ENCODE peak calls at places on chromosomes 5 and 9, in four cellular contexts. E is DND-41, R is neuronal stem cell, I is HepG2. B is an unnamed sample. For H3K4me1, the result is how much of the 10 kb centered on the place peaks cover.

GRCh38 chr9:100277166-100277979 is 75.4 kb downstream of the TEX10 start:
- DNase-seq in E (no peak), R (no peak), I (no peak), B (no peak)

GRCh38 chr5:157351386-157352089 is 85.6 kb downstream of the CYFIP2 start:
- DNase-seq in E (no peak), R (no peak), I (no peak), B (no peak)

GRCh38 chr5:81046041-81046440 is 85.9 kb downstream of the RASGRF2 start:
- DNase-seq in E (no peak), R (no peak), I (no peak), B (no peak)

GRCh38 chr5:152838241-152838786 is 433.2 kb upstream of the NMUR2 start:
- DNase-seq in E (no peak), R (no peak), I (no peak), B (no peak)

GRCh38 chr5:110951373-110951791 is 120.1 kb upstream of the TSLP start:
- DNase-seq in E (no peak), R (no peak), I (no peak), B (no peak)

GRCh38 chr5:40914835-40915234 is 5.5 kb downstream of the C7 start:
- DNase-seq in E (no peak), R (no peak), I (no peak), B (no peak)

GRCh38 chr9:127537792-127538191 is 74.3 kb upstream of the STXBP1 start:
- DNase-seq in E (no peak), R (no peak), I (no peak), B (no peak)

GRCh38 chr9:71897573-71897972 is 13.4 kb downstream of the ABHD17B start:
- DNase-seq in E (peak), R (no peak), I (no peak), B (no peak)

GRCh38 chr5:172223901-172224873 is 30.2 kb downstream of the EFCAB9 start:
- DNase-seq in E (no peak), R (no peak), I (no peak), B (no peak)

GRCh38 chr5:33148076-33148501 is 292.7 kb upstream of the TARS1 start:
- DNase-seq in E (no peak), R (no peak), I (peak), B (no peak)

GRCh38 chr5:68680376-68680775 is 413.4 kb upstream of the SLC30A5 start:
- DNase-seq in E (no peak), R (no peak), I (no peak), B (no peak)

GRCh38 chr5:153158608-153159007 is 331.9 kb upstream of the GRIA1 start:
- DNase-seq in E (no peak), R (no peak), I (no peak), B (no peak)

GRCh38 chr5:113371788-113372196 is 63.0 kb downstream of the TSSK1B start:
- DNase-seq in E (no peak), R (no peak), I (no peak), B (no peak)

GRCh38 chr5:143261748-143262392 is 141.6 kb downstream of the NR3C1 start:
- DNase-seq in E (no peak), R (no peak), I (no peak), B (no peak)

GRCh38 chr5:88834499-88834898 is 48.5 kb downstream of the MEF2C start:
- DNase-seq in E (no peak), R (no peak), I (no peak), B (no peak)
- H3K4me1 ChIP-seq in E (under half), R (under half), I (under half), B (under half)

GRCh38 chr9:131485728-131486381 is 16.9 kb upstream of the POMT1 start:
- DNase-seq in E (no peak), R (no peak), I (no peak), B (no peak)
- H3K9ac ChIP-seq in E (no peak), R (peak), I (no peak), B (no peak)

GRCh38 chr9:137297966-137298365 is 4.1 kb downstream of the NRARP start:
- DNase-seq in E (no peak), R (no peak), I (no peak), B (no peak)

GRCh38 chr9:137295313-137296213 is 6.5 kb downstream of the NRARP start:
- DNase-seq in E (no peak), R (peak), I (no peak), B (peak)

GRCh38 chr9:137294684-137295312 is 7.3 kb downstream of the NRARP start:
- DNase-seq in E (no peak), R (no peak), I (no peak), B (peak)

GRCh38 chr9:137297060-137297664 is 4.9 kb downstream of the NRARP start:
- DNase-seq in E (no peak), R (no peak), I (no peak), B (no peak)

GRCh38 chr9:137296214-137297059 is 5.6 kb downstream of the NRARP start:
- DNase-seq in E (no peak), R (no peak), I (no peak), B (no peak)
- H3K4me3 ChIP-seq in E (no peak), R (peak), I (no peak), B (peak)

GRCh38 chr5:6626494-6626893 is 6.3 kb downstream of the NSUN2 start:
- DNase-seq in E (no peak), R (no peak), I (no peak), B (no peak)

GRCh38 chr5:6623228-6623627 is 9.6 kb downstream of the NSUN2 start:
- DNase-seq in E (no peak), R (no peak), I (no peak), B (no peak)

GRCh38 chr5:6623941-6624340 is 8.9 kb downstream of the NSUN2 start:
- DNase-seq in E (no peak), R (no peak), I (no peak), B (no peak)
- H3K4me1 ChIP-seq in E (under half), R (under half), I (under half), B (under half)

DNA sequence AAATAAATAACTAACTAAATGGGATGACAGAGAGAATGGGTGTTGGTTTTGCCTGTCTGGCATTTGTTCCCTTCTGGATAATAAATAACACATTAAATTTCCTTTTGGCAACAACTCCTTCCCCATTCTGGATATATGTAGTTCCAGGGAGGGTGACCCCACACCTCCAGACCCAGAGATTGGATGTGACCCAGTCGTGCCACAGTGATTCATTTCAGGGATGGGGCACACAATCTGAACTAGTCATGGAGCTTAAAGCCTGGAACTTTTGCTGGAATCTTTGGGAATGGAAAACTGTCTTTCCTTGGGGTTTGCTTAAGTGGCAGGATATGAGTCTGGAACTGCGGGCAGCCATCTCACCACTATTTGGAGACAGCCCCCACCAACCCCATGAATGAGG is 11.3 kb downstream of the KLF9 start:
- DNase-seq in E (no peak), R (no peak), I (no peak), B (no peak)
- H3K9ac ChIP-seq in E (no peak), R (no peak), I (no peak), B (no peak)

GRCh38 chr9:111900934-111901612 is 4.5 kb downstream of the UGCG start:
- DNase-seq in E (no peak), R (no peak), I (no peak), B (no peak)
- H3K4me3 ChIP-seq in E (no peak), R (no peak), I (no peak), B (peak)

GRCh38 chr9:132995906-132996305 is 17.4 kb downstream of the GFI1B start:
- DNase-seq in E (no peak), R (no peak), I (no peak), B (no peak)
- H3K4me1 ChIP-seq in E (under half), R (under half), I (half or more), B (under half)

B was measured in kidney.